ENCODE peak calls at places on chromosomes 7 and 10, in eight cellular contexts. V is H9, W is AG04450, Z is neural crest cell, D is endothelial cell, O is GM23338, F is heart right ventricle, E is endothelial cell of umbilical vein. Y is an unnamed sample.

GRCh38 chr10:100345570-100346330 is 1.3 kb upstream of the SCD start:
- DNase-seq in W (no peak), D (no peak), E (no peak), F (no peak), Z (no peak), V (no peak), O (peak), Y (no peak)

GRCh38 chr7:99407849-99408346 is 499 bp downstream of the PDAP1 start:
- DNase-seq in E (peak), D (peak), F (peak), V (no peak), O (peak), W (no peak), Z (no peak), Y (no peak)

GRCh38 chr10:25875555-25876165 is 58.4 kb upstream of the MYO3A start:
- DNase-seq in W (no peak), E (peak), D (peak), F (peak), Z (peak), O (peak), V (peak), Y (peak)

GRCh38 chr7:86914468-86915054 is 144.9 kb downstream of the ELAPOR2 start:
- DNase-seq in D (no peak), O (peak), V (no peak), W (no peak), F (no peak), Z (no peak), E (peak), Y (no peak)

GRCh38 chr10:33494000-33494399 is 159.5 kb upstream of the NRP1 start:
- DNase-seq in Z (no peak), W (no peak), F (no peak), E (no peak), O (no peak), V (no peak), D (no peak), Y (no peak)

GRCh38 chr10:122308487-122309141 is 37.5 kb downstream of the BTBD16 start:
- DNase-seq in Z (no peak), V (no peak), F (no peak), E (peak), O (no peak), D (no peak), W (no peak), Y (no peak)

GRCh38 chr7:1117321-1117928 is 29.5 kb downstream of the GPER1 start:
- DNase-seq in D (no peak), W (no peak), V (no peak), F (no peak), Z (no peak), E (no peak), O (no peak), Y (no peak)

GRCh38 chr7:1388021-1388704 is 71.1 kb downstream of the MICALL2 start:
- DNase-seq in Z (no peak), W (no peak), E (no peak), F (no peak), O (no peak), D (no peak), V (no peak), Y (no peak)

GRCh38 chr7:75866129-75866496 is 12.7 kb upstream of the RHBDD2 start:
- DNase-seq in V (no peak), E (no peak), W (no peak), O (no peak), F (no peak), D (no peak), Z (no peak), Y (no peak)

GRCh38 chr7:81331061-81332018 is 412.5 kb upstream of the SEMA3C start:
- DNase-seq in E (peak), Z (no peak), F (no peak), O (no peak), W (no peak), V (no peak), D (no peak), Y (no peak)

GRCh38 chr7:155942226-155942950 is 130.1 kb upstream of the SHH start:
- DNase-seq in W (no peak), O (no peak), E (no peak), D (no peak), F (no peak), Z (no peak), V (no peak), Y (no peak)
- TF ChIP-seq CTCF in W (no peak), O (no peak), E (no peak), D (no peak), F (no peak), Z (no peak), V (no peak), Y (no peak)

DNA sequence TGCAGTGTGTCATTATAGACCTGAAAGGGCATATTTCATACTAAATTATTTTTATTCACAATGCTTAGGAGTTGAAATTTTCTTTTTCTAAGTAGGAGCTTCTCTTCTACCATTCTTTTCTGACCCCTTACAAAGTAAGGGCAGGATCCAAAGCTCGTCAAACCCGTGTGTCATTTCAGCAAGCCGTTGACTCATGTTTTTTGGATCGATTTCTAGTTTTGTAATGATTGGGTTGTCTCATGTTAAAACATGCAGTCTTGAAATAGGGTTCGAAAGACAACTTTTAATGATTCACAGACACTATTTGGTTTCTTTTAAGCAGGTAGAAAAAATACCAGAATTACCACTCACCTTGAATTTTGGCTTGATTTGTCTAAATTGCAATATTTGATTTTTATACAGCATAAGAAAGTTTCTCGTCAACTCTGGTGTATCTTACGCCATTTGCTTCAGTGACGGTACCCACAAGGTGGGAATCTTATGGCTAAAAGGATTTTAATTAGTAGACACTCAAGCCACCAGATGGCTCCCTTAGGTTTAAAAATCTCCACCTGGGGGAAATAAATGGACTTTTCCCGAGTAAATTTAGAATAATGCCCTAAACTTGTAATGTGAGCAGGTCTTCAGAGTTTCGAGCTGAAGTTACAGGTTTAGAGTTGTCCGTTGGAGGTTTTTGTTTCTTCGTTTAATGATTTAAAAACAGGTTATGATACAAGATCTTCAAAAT is 283.4 kb downstream of the CCDC3 start:
- DNase-seq in E (no peak), Z (no peak), O (peak), W (no peak), V (no peak), F (no peak), D (no peak), Y (no peak)
- TF ChIP-seq CTCF in E (no peak), Z (peak), O (peak), W (no peak), V (peak), F (peak), D (no peak), Y (no peak)

DNA sequence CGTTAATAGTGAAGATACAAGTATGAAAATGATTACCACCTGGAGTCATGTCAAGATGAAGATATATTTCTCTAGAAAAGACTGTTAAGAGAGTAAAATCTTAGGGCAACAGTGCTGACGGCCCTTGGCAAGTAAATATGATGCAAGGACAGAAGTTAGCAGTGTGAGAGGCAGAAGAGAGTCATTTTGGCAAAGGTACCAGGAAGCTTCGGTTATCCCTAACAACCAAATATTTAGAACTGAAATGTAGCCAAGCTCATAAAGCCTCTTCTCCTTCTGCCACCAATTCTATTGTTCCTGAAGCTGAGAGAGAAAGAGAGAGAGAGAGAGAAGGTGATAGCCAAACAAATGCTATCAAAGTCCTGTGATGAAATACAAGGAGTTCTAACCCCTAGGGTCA is 109.6 kb downstream of the MACC1 start:
- DNase-seq in O (no peak), E (no peak), W (no peak), Z (no peak), V (no peak), D (no peak), F (no peak), Y (no peak)
- TF ChIP-seq CTCF in O (no peak), E (no peak), W (no peak), Z (no peak), V (no peak), D (no peak), F (no peak), Y (no peak)

DNA sequence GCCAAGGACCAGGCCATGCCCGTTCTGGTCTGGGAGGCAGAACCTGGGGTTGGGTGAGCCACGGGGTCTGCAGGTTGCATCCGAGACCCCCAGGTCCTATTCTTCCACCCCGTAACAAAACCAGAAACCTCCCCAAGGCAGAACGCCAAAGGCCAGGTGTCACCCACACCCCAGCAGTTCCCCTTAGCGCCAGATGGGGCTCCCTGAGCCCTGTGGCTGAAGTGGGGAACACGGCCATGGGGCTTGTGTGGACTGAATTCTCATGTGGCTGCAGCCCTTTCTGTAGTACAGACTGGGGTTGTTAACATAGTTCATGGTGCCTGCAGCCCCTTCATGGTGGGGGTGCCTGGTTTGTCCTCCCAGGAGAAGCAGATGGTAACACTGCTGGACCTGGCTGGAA is 10.2 kb downstream of the BRI3 start:
- DNase-seq in Z (no peak), O (peak), D (no peak), F (no peak), V (no peak), W (no peak), E (no peak), Y (no peak)
- TF ChIP-seq CTCF in Z (peak), O (peak), D (no peak), F (no peak), V (peak), W (peak), E (no peak), Y (peak)

DNA sequence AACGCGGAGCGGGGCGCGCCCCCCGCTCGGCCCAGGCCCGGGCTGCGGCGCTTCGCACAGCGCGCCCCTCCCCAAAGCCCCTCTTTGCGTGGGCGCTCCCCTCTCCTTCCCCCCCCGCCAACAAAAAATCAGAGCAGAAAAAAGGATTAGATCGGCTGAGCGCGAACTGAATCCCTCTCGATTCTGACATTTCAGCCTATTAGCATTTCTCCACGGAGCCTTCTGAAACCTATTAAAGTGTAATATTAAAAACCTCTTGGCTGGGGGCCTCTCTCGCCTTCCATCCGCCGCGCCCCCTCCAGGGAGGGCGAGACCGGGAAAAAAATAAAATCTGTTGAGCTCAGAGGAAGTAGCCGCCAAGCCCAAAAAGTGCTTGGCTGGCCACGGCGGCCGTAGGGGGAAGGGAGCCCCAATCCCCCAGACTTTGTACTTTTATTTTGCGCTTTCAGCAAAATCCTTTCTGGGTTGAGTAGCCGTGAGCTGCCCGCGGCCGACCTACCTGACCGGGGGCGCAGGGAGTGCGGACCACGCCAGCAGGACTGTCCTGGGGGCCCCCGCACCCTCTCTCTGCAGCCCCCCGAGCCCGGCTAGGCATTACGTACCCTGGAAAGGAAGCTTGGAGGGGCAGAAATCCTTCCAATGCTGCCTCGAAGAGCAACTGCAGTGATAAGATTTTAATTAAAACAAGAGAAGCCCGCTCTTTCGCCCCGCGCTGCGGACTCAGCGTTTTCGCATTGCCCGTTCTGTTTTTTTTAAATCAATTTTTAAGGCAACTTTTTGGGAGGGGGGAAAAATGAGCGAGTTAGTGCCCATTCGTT is 1.3 kb upstream of the TNRC18 start:
- DNase-seq in E (peak), D (peak), W (no peak), Z (peak), F (peak), V (no peak), O (peak), Y (no peak)
- TF ChIP-seq CTCF in E (no peak), D (no peak), W (no peak), Z (peak), F (no peak), V (no peak), O (no peak), Y (no peak)

GRCh38 chr10:50361946-50362345 is 110.6 kb upstream of the ASAH2 start:
- DNase-seq in F (no peak), E (no peak), V (no peak), Z (no peak), W (no peak), D (no peak), O (no peak), Y (no peak)

GRCh38 chr10:50369931-50370330 is 118.6 kb upstream of the ASAH2 start:
- DNase-seq in W (no peak), Z (no peak), O (no peak), V (no peak), F (no peak), D (no peak), E (no peak), Y (no peak)

GRCh38 chr10:50362547-50363125 is 111.3 kb upstream of the ASAH2 start:
- DNase-seq in W (no peak), Z (no peak), D (no peak), F (no peak), O (no peak), E (no peak), V (no peak), Y (peak)

DNA sequence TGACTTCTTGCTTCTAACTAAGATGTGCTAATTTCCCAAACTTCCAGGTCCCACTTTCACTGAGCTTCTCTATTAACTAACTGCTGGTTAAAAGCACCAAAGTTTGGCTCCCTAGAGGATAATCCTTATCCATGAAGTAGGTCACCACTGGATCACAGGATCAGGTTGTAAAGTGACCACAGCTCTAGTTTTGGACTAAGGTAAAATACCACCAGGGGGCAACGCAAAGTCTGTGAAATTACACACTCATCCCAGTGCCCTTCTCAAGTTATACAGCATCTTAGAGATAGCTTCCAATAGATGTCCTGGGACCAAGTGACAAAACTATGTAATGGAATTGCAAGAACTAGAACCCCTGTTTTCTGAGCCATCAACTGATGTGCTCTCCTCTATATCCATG is 116.4 kb upstream of the ASAH2 start:
- DNase-seq in W (no peak), O (peak), E (peak), F (no peak), D (peak), V (peak), Z (peak), Y (no peak)
- TF ChIP-seq CTCF in W (peak), O (peak), E (peak), F (peak), D (peak), V (peak), Z (peak), Y (peak)

GRCh38 chr7:30843741-30844482 is 67.7 kb upstream of the AQP1 start:
- DNase-seq in O (no peak), V (no peak), F (no peak), Z (no peak), D (no peak), W (no peak), E (no peak), Y (no peak)
- TF ChIP-seq CTCF in O (no peak), V (peak), F (no peak), Z (no peak), D (no peak), W (no peak), E (no peak), Y (no peak)

GRCh38 chr7:40680657-40681056 is 545.9 kb downstream of the SUGCT start:
- DNase-seq in F (no peak), W (no peak), O (peak), V (no peak), Z (no peak), E (peak), D (peak), Y (no peak)
- TF ChIP-seq CTCF in F (peak), W (peak), O (peak), V (peak), Z (peak), E (peak), D (peak), Y (peak)